ENCODE peak calls at places on chromosomes 11 and 22, in nine cellular contexts. One of them, this sample, is unnamed.
A peak's percentile ranks its signal among the peaks of the same experiment; 100 is the strongest.

GRCh38 chr11:133947298-133947905 is 9.4 kb downstream of the IGSF9B start:
- DNase-seq in AG10803: peak; percentile 32
- DNase-seq in right atrium auricular region: no peak
- DNase-seq in GM12878: no peak
- DNase-seq in fibroblast of mammary gland: peak; percentile 40
- DNase-seq in kidney epithelial cell: no peak
- DNase-seq in brain microvascular endothelial cell: peak; percentile 29
- DNase-seq in lung: peak; percentile 36
- DNase-seq in stomach: no peak
- DNase-seq in this sample: peak; percentile 50

GRCh38 chr11:87252869-87253268 is 215.1 kb downstream of the TMEM135 start:
- DNase-seq in stomach: no peak
- DNase-seq in kidney epithelial cell: no peak
- DNase-seq in right atrium auricular region: no peak
- DNase-seq in brain microvascular endothelial cell: no peak
- DNase-seq in fibroblast of mammary gland: peak; percentile 44
- DNase-seq in AG10803: no peak
- DNase-seq in lung: no peak
- DNase-seq in GM12878: no peak
- DNase-seq in this sample: no peak

GRCh38 chr22:42344391-42344861 is 74.0 kb upstream of the TCF20 start:
- DNase-seq in brain microvascular endothelial cell: peak; percentile 6
- DNase-seq in GM12878: no peak
- DNase-seq in AG10803: peak; percentile 37
- DNase-seq in lung: no peak
- DNase-seq in fibroblast of mammary gland: no peak
- DNase-seq in stomach: peak; percentile 61
- DNase-seq in right atrium auricular region: no peak
- DNase-seq in kidney epithelial cell: no peak
- DNase-seq in this sample: no peak

GRCh38 chr11:94049351-94049750 is 28.2 kb downstream of the HEPHL1 start:
- DNase-seq in kidney epithelial cell: no peak
- DNase-seq in AG10803: no peak
- DNase-seq in GM12878: no peak
- DNase-seq in stomach: no peak
- DNase-seq in lung: no peak
- DNase-seq in fibroblast of mammary gland: no peak
- DNase-seq in brain microvascular endothelial cell: no peak
- DNase-seq in right atrium auricular region: no peak
- DNase-seq in this sample: no peak

GRCh38 chr11:14585438-14585837 is 58.2 kb upstream of the PDE3B start:
- DNase-seq in kidney epithelial cell: no peak
- DNase-seq in lung: no peak
- DNase-seq in fibroblast of mammary gland: no peak
- DNase-seq in AG10803: no peak
- DNase-seq in stomach: no peak
- DNase-seq in GM12878: no peak
- DNase-seq in brain microvascular endothelial cell: no peak
- DNase-seq in right atrium auricular region: no peak
- DNase-seq in this sample: no peak

GRCh38 chr11:69700278-69701140 is 3.3 kb downstream of the FGF19 start:
- DNase-seq in GM12878: no peak
- DNase-seq in lung: peak; percentile 66
- DNase-seq in stomach: peak; percentile 71
- DNase-seq in AG10803: peak; percentile 39
- DNase-seq in right atrium auricular region: no peak
- DNase-seq in fibroblast of mammary gland: peak; percentile 38
- DNase-seq in brain microvascular endothelial cell: peak; percentile 56
- DNase-seq in kidney epithelial cell: no peak
- DNase-seq in this sample: peak; percentile 72

GRCh38 chr22:47878460-47878859 is 1116.0 kb downstream of the TBC1D22A start:
- DNase-seq in brain microvascular endothelial cell: no peak
- DNase-seq in GM12878: no peak
- DNase-seq in lung: no peak
- DNase-seq in right atrium auricular region: no peak
- DNase-seq in stomach: no peak
- DNase-seq in kidney epithelial cell: no peak
- DNase-seq in fibroblast of mammary gland: no peak
- DNase-seq in AG10803: no peak
- DNase-seq in this sample: no peak

GRCh38 chr11:32333335-32333991 is 101.9 kb downstream of the WT1 start:
- DNase-seq in brain microvascular endothelial cell: peak; percentile 44
- DNase-seq in lung: peak; percentile 74
- DNase-seq in GM12878: no peak
- DNase-seq in fibroblast of mammary gland: peak; percentile 48
- DNase-seq in stomach: peak; percentile 63
- DNase-seq in kidney epithelial cell: no peak
- DNase-seq in right atrium auricular region: peak; percentile 73
- DNase-seq in AG10803: peak; percentile 64
- DNase-seq in this sample: peak; percentile 42

GRCh38 chr11:73342633-73343032 is 33.6 kb upstream of the RELT start:
- DNase-seq in brain microvascular endothelial cell: no peak
- DNase-seq in lung: no peak
- DNase-seq in kidney epithelial cell: no peak
- DNase-seq in AG10803: no peak
- DNase-seq in fibroblast of mammary gland: no peak
- DNase-seq in stomach: no peak
- DNase-seq in GM12878: no peak
- DNase-seq in right atrium auricular region: no peak
- DNase-seq in this sample: no peak

GRCh38 chr11:64771861-64772260 is 6.5 kb downstream of the SF1 start:
- DNase-seq in fibroblast of mammary gland: no peak
- DNase-seq in AG10803: no peak
- DNase-seq in kidney epithelial cell: no peak
- DNase-seq in GM12878: no peak
- DNase-seq in lung: no peak
- DNase-seq in right atrium auricular region: no peak
- DNase-seq in brain microvascular endothelial cell: no peak
- DNase-seq in stomach: no peak
- DNase-seq in this sample: no peak

GRCh38 chr22:30397656-30398635 is 1.1 kb downstream of the SEC14L2 start:
- DNase-seq in lung: no peak
- DNase-seq in GM12878: no peak
- DNase-seq in fibroblast of mammary gland: no peak
- DNase-seq in kidney epithelial cell: no peak
- DNase-seq in brain microvascular endothelial cell: no peak
- DNase-seq in AG10803: no peak
- DNase-seq in stomach: no peak
- DNase-seq in right atrium auricular region: no peak
- DNase-seq in this sample: no peak

GRCh38 chr11:11894486-11894885 is 52.7 kb downstream of the USP47 start:
- DNase-seq in kidney epithelial cell: no peak
- DNase-seq in GM12878: no peak
- DNase-seq in stomach: no peak
- DNase-seq in right atrium auricular region: no peak
- DNase-seq in lung: no peak
- DNase-seq in AG10803: no peak
- DNase-seq in brain microvascular endothelial cell: peak; percentile 7
- DNase-seq in fibroblast of mammary gland: no peak
- DNase-seq in this sample: no peak

GRCh38 chr11:11899401-11899800 is 57.6 kb downstream of the USP47 start:
- DNase-seq in GM12878: no peak
- DNase-seq in kidney epithelial cell: no peak
- DNase-seq in brain microvascular endothelial cell: no peak
- DNase-seq in AG10803: no peak
- DNase-seq in stomach: no peak
- DNase-seq in lung: no peak
- DNase-seq in right atrium auricular region: no peak
- DNase-seq in fibroblast of mammary gland: no peak
- DNase-seq in this sample: no peak

GRCh38 chr11:11898648-11899047 is 56.9 kb downstream of the USP47 start:
- DNase-seq in lung: no peak
- DNase-seq in fibroblast of mammary gland: no peak
- DNase-seq in right atrium auricular region: no peak
- DNase-seq in brain microvascular endothelial cell: no peak
- DNase-seq in AG10803: no peak
- DNase-seq in stomach: no peak
- DNase-seq in GM12878: no peak
- DNase-seq in kidney epithelial cell: no peak
- DNase-seq in this sample: no peak

DNA sequence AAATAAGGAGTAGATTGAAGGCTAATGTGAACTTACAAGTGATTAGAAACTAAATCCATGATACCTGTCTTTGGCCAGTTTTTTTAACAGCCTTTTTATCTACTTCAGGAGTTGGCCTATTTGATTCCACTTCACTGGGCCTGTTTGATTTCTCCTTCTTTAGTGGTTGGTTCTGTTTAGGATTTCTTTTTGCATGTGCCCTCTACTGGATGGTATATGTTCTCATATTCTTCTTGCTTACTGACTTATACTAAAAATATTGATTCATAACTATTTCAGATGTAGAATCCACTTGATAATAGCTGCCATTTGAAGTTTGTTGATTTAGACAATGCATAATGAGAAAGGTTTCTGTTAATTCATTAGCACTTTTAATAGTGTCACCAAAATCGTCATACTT is 53.9 kb downstream of the USP47 start:
- DNase-seq in kidney epithelial cell: no peak
- DNase-seq in fibroblast of mammary gland: peak; percentile 23
- DNase-seq in lung: no peak
- DNase-seq in AG10803: peak; percentile 28
- DNase-seq in stomach: no peak
- DNase-seq in right atrium auricular region: no peak
- DNase-seq in brain microvascular endothelial cell: no peak
- DNase-seq in GM12878: no peak
- DNase-seq in this sample: peak; percentile 26
- TF ChIP-seq CTCF in kidney epithelial cell: no peak
- TF ChIP-seq CTCF in fibroblast of mammary gland: peak; percentile 22
- TF ChIP-seq CTCF in lung: no peak
- TF ChIP-seq CTCF in AG10803: peak; percentile 38
- TF ChIP-seq CTCF in stomach: no peak
- TF ChIP-seq CTCF in right atrium auricular region: peak; percentile 31
- TF ChIP-seq CTCF in brain microvascular endothelial cell: peak; percentile 14
- TF ChIP-seq CTCF in GM12878: peak; percentile 3
- TF ChIP-seq CTCF in this sample: peak; percentile 27

DNA sequence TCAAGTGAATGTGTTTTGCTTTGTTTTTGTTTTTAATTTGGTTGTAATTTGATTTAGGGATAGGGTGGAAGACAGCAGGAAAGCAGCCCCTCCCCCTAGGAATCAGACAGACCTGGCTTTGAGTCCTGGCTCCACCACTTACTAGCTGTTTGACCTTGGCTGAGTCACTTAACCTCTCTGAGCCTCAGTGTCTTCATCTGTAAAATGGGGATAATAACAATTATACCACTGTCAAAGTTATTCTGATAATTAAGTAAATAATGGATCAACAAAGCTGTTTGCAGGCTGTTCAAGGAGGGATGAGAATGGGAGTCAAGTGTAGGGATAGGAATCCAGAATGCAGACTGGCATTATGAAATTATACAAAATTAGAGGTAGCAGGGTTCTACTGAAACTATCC is 1.2 kb downstream of the ANAPC15 start:
- DNase-seq in brain microvascular endothelial cell: no peak
- DNase-seq in stomach: no peak
- DNase-seq in right atrium auricular region: no peak
- DNase-seq in kidney epithelial cell: no peak
- DNase-seq in lung: no peak
- DNase-seq in fibroblast of mammary gland: no peak
- DNase-seq in AG10803: no peak
- DNase-seq in GM12878: no peak
- DNase-seq in this sample: no peak
- H3K4me3 ChIP-seq in brain microvascular endothelial cell: peak overlapping the region; percentile 62
- H3K4me3 ChIP-seq in stomach: peak overlapping the region; percentile 47
- H3K4me3 ChIP-seq in right atrium auricular region: no peak overlapping the region
- H3K4me3 ChIP-seq in kidney epithelial cell: peak overlapping the region; percentile 55
- H3K4me3 ChIP-seq in lung: no peak overlapping the region
- H3K4me3 ChIP-seq in fibroblast of mammary gland: no peak overlapping the region
- H3K4me3 ChIP-seq in AG10803: peak overlapping the region; percentile 87
- H3K4me3 ChIP-seq in GM12878: peak overlapping the region; percentile 62
- H3K4me3 ChIP-seq in this sample: peak overlapping the region; percentile 77

DNA sequence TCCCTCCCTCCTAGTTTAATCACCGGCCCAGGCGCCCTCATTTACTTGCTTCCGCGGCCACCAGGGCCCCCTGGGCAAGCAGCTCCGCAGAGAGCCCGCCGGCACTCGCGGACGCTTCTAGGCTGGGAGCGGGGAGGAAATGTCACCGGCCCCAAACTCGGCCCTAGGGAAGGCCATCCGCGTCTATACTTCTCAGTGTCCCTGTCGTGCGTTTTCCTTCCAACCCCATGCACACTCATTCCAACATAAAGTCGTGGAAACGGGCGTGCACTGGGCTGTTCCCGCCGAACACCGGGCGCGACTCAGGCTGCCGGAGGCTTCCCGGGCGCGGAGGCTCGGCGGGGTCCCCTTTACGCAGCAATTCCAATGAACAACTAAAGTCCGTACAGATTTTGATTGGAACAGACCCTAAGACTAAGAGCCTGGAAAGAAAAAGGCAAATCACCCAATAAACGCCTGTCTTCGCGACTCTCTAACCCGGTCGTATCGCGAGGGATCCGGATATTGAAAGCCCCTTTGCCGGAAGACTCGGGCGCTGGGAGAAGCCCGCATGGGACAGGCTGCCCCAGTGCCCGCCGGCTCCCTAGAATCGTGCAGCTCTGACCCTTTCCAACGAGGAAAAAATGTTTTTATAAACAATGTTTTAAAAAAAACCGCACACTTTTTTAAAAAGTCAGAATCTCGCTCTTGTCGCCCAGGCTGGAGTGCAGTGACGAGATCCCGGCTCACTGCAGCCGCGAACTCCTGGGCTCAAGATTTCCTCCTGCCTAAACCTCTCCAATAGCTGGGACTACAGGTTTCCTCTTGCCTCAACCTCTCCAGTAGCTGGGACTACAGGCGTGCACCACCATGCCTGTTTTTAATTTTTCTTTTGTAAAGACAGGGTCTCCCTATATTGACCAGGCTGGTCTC is 1.3 kb upstream of the BARX2 start:
- DNase-seq in lung: no peak
- DNase-seq in AG10803: no peak
- DNase-seq in stomach: no peak
- DNase-seq in GM12878: no peak
- DNase-seq in fibroblast of mammary gland: no peak
- DNase-seq in brain microvascular endothelial cell: no peak
- DNase-seq in kidney epithelial cell: no peak
- DNase-seq in right atrium auricular region: no peak
- DNase-seq in this sample: no peak
- TF ChIP-seq CTCF in lung: no peak
- TF ChIP-seq CTCF in AG10803: no peak
- TF ChIP-seq CTCF in stomach: no peak
- TF ChIP-seq CTCF in GM12878: no peak
- TF ChIP-seq CTCF in fibroblast of mammary gland: no peak
- TF ChIP-seq CTCF in brain microvascular endothelial cell: peak; percentile 8
- TF ChIP-seq CTCF in kidney epithelial cell: no peak
- TF ChIP-seq CTCF in right atrium auricular region: no peak
- TF ChIP-seq CTCF in this sample: no peak

DNA sequence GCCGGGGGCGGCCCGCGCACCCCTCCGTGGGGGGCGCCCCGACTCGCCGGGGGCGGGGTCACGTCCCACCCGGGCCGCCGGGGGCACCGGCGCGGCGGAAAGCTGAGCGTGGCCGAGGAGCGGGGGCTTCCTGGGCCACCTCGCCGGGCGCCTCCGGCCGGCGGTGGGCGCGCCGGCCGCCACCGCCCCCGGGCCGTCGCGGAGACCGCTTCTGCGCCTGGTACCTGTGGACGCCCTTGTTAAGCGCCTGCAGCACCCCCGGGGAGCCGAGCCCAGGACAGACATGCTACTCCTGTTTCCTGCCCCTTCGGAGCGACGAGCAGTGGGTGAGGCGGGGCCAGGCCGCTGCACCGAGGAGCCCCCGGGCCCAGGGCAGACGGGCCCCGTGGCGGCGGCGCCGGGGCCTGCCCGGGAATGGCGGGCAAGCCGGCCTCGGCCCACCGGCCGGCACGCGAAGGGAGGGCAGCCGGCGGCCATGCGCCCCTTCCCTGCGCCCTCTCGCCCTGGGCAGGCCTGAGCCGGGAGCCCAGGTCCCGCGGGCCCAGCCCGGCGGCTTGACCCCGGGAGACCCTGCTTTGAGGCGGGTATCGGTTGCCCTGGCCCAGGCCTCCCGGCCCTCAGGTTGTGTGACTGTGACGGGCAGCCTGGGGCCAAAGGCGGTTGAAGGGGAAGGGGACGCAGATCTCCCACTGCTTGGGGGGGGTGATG is 850 bp upstream of the KDM2A start:
- DNase-seq in fibroblast of mammary gland: no peak
- DNase-seq in right atrium auricular region: no peak
- DNase-seq in GM12878: no peak
- DNase-seq in AG10803: peak; percentile 27
- DNase-seq in kidney epithelial cell: no peak
- DNase-seq in brain microvascular endothelial cell: no peak
- DNase-seq in lung: peak; percentile 53
- DNase-seq in stomach: peak; percentile 48
- DNase-seq in this sample: no peak
- H3K4me3 ChIP-seq in fibroblast of mammary gland: peak overlapping the region; percentile 28
- H3K4me3 ChIP-seq in right atrium auricular region: peak overlapping the region; percentile 53
- H3K4me3 ChIP-seq in GM12878: peak overlapping the region; percentile 54
- H3K4me3 ChIP-seq in AG10803: peak overlapping the region; percentile 45
- H3K4me3 ChIP-seq in kidney epithelial cell: peak overlapping the region; percentile 40
- H3K4me3 ChIP-seq in brain microvascular endothelial cell: peak overlapping the region; percentile 50
- H3K4me3 ChIP-seq in lung: peak overlapping the region; percentile 55
- H3K4me3 ChIP-seq in stomach: peak overlapping the region; percentile 52
- H3K4me3 ChIP-seq in this sample: no peak overlapping the region